ENCODE peak calls at places on chromosome 1, in five cellular contexts. One of them, this sample, is unnamed.

GRCh38 chr1:198657550-198658064 is 18.8 kb downstream of the PTPRC start:
- DNase-seq in WTC11: no peak
- DNase-seq in glutamatergic neuron: no peak
- DNase-seq in stimulated activated CD4-positive, alpha-beta T cell treated with anti-CD3 and anti-CD28 coated beads, Interleukin-4, amount 100 ng/mL, for 48 hours: no peak
- DNase-seq in anterior cingulate cortex: no peak
- DNase-seq in this sample: no peak

GRCh38 chr1:214074477-214074876 is 86.7 kb downstream of the PROX1 start:
- DNase-seq in glutamatergic neuron: no peak
- DNase-seq in stimulated activated CD4-positive, alpha-beta T cell treated with anti-CD3 and anti-CD28 coated beads, Interleukin-4, amount 100 ng/mL, for 48 hours: no peak
- DNase-seq in WTC11: no peak
- DNase-seq in anterior cingulate cortex: no peak
- DNase-seq in this sample: no peak

GRCh38 chr1:38076038-38076437 is 29.4 kb upstream of the POU3F1 start:
- DNase-seq in glutamatergic neuron: no peak
- DNase-seq in stimulated activated CD4-positive, alpha-beta T cell treated with anti-CD3 and anti-CD28 coated beads, Interleukin-4, amount 100 ng/mL, for 48 hours: no peak
- DNase-seq in anterior cingulate cortex: no peak
- DNase-seq in WTC11: peak; percentile 75
- DNase-seq in this sample: no peak

GRCh38 chr1:28249013-28249870 is 10.1 kb upstream of the SESN2 start:
- DNase-seq in WTC11: peak; percentile 54
- DNase-seq in stimulated activated CD4-positive, alpha-beta T cell treated with anti-CD3 and anti-CD28 coated beads, Interleukin-4, amount 100 ng/mL, for 48 hours: no peak
- DNase-seq in glutamatergic neuron: no peak
- DNase-seq in anterior cingulate cortex: no peak
- DNase-seq in this sample: no peak

GRCh38 chr1:226939439-226940028 is 560 bp upstream of the COQ8A start:
- DNase-seq in stimulated activated CD4-positive, alpha-beta T cell treated with anti-CD3 and anti-CD28 coated beads, Interleukin-4, amount 100 ng/mL, for 48 hours: peak; percentile 54
- DNase-seq in anterior cingulate cortex: no peak
- DNase-seq in glutamatergic neuron: peak; percentile 69
- DNase-seq in WTC11: no peak
- DNase-seq in this sample: peak; percentile 51

GRCh38 chr1:201184307-201184706 is 6.3 kb upstream of the IGFN1 start:
- DNase-seq in stimulated activated CD4-positive, alpha-beta T cell treated with anti-CD3 and anti-CD28 coated beads, Interleukin-4, amount 100 ng/mL, for 48 hours: no peak
- DNase-seq in glutamatergic neuron: no peak
- DNase-seq in anterior cingulate cortex: no peak
- DNase-seq in WTC11: no peak
- DNase-seq in this sample: no peak

GRCh38 chr1:40532844-40533424 is 1.5 kb downstream of the ZNF684 start:
- DNase-seq in anterior cingulate cortex: no peak
- DNase-seq in stimulated activated CD4-positive, alpha-beta T cell treated with anti-CD3 and anti-CD28 coated beads, Interleukin-4, amount 100 ng/mL, for 48 hours: no peak
- DNase-seq in glutamatergic neuron: no peak
- DNase-seq in WTC11: peak; percentile 22
- DNase-seq in this sample: peak; percentile 28

GRCh38 chr1:41072051-41072450 is 50.5 kb upstream of the SLFNL1 start:
- DNase-seq in stimulated activated CD4-positive, alpha-beta T cell treated with anti-CD3 and anti-CD28 coated beads, Interleukin-4, amount 100 ng/mL, for 48 hours: no peak
- DNase-seq in glutamatergic neuron: no peak
- DNase-seq in WTC11: no peak
- DNase-seq in anterior cingulate cortex: no peak
- DNase-seq in this sample: no peak

GRCh38 chr1:44270666-44271628 is 57.7 kb downstream of the DMAP1 start:
- DNase-seq in stimulated activated CD4-positive, alpha-beta T cell treated with anti-CD3 and anti-CD28 coated beads, Interleukin-4, amount 100 ng/mL, for 48 hours: no peak
- DNase-seq in WTC11: no peak
- DNase-seq in anterior cingulate cortex: no peak
- DNase-seq in glutamatergic neuron: no peak
- DNase-seq in this sample: no peak

GRCh38 chr1:3372317-3372716 is 82.1 kb upstream of the ARHGEF16 start:
- DNase-seq in WTC11: no peak
- DNase-seq in anterior cingulate cortex: no peak
- DNase-seq in glutamatergic neuron: no peak
- DNase-seq in stimulated activated CD4-positive, alpha-beta T cell treated with anti-CD3 and anti-CD28 coated beads, Interleukin-4, amount 100 ng/mL, for 48 hours: no peak
- DNase-seq in this sample: no peak

GRCh38 chr1:23791434-23792047 is 596 bp downstream of the LYPLA2 start:
- DNase-seq in WTC11: peak; percentile 49
- DNase-seq in stimulated activated CD4-positive, alpha-beta T cell treated with anti-CD3 and anti-CD28 coated beads, Interleukin-4, amount 100 ng/mL, for 48 hours: no peak
- DNase-seq in glutamatergic neuron: peak; percentile 42
- DNase-seq in anterior cingulate cortex: no peak
- DNase-seq in this sample: peak; percentile 63

GRCh38 chr1:157542676-157543075 is 9.6 kb downstream of the FCRL5 start:
- DNase-seq in stimulated activated CD4-positive, alpha-beta T cell treated with anti-CD3 and anti-CD28 coated beads, Interleukin-4, amount 100 ng/mL, for 48 hours: no peak
- DNase-seq in glutamatergic neuron: no peak
- DNase-seq in anterior cingulate cortex: no peak
- DNase-seq in WTC11: no peak
- DNase-seq in this sample: no peak

GRCh38 chr1:32276328-32276727 is 15.6 kb upstream of the HDAC1 start:
- DNase-seq in anterior cingulate cortex: no peak
- DNase-seq in glutamatergic neuron: no peak
- DNase-seq in WTC11: no peak
- DNase-seq in stimulated activated CD4-positive, alpha-beta T cell treated with anti-CD3 and anti-CD28 coated beads, Interleukin-4, amount 100 ng/mL, for 48 hours: no peak
- DNase-seq in this sample: no peak

This sample was measured in GM12892.